ENCODE peak calls at places on chromosomes 7 and 10, in eight cellular contexts. R is cardiac muscle cell; T is colonic mucosa; G is NCI-H1092; K is NCI-H460; E is lung; P is CD8-positive, alpha-beta memory T cell; B is LHCN-M2. U is an unnamed sample.

GRCh38 chr7:116786791-116787443 is 75.5 kb upstream of the CAPZA2 start:
- DNase-seq in R (peak), T (no peak), G (no peak), K (peak), E (no peak), P (no peak), B (peak), U (no peak)

GRCh38 chr10:11881477-11882417 is 58.6 kb downstream of the PROSER2 start:
- DNase-seq in R (no peak), T (no peak), G (no peak), K (no peak), E (no peak), P (no peak), B (no peak), U (peak)

GRCh38 chr10:74097776-74098175 is 52.9 kb downstream of the AP3M1 start:
- DNase-seq in R (no peak), T (no peak), G (no peak), K (no peak), E (no peak), P (no peak), B (no peak), U (peak)

GRCh38 chr7:141072548-141073172 is 1.2 kb upstream of the TMEM178B start:
- DNase-seq in R (peak), T (no peak), G (peak), K (peak), E (no peak), P (no peak), B (peak), U (peak)

GRCh38 chr7:98869374-98870070 is at the start of gene TMEM130:
- DNase-seq in R (no peak), T (no peak), G (no peak), K (no peak), E (no peak), P (no peak), B (no peak), U (no peak)

GRCh38 chr7:129926618-129927017 is 26.1 kb downstream of the UBE2H start:
- DNase-seq in R (no peak), T (no peak), G (no peak), K (no peak), E (no peak), P (no peak), B (no peak), U (no peak)

GRCh38 chr10:24396396-24396795 is 187.5 kb downstream of the KIAA1217 start:
- DNase-seq in R (peak), T (no peak), G (no peak), K (no peak), E (no peak), P (no peak), B (no peak), U (no peak)

GRCh38 chr7:136018104-136018503 is 40.9 kb upstream of the MTPN start:
- DNase-seq in R (peak), T (no peak), G (no peak), K (no peak), E (no peak), P (no peak), B (peak), U (no peak)

GRCh38 chr7:81672872-81673271 is 97.0 kb downstream of the HGF start:
- DNase-seq in R (no peak), T (no peak), G (no peak), K (no peak), E (no peak), P (no peak), B (no peak), U (no peak)

GRCh38 chr7:143373255-143373794 is 7.8 kb upstream of the ZYX start:
- DNase-seq in R (no peak), T (no peak), G (no peak), K (no peak), E (no peak), P (no peak), B (no peak), U (no peak)

GRCh38 chr10:31490858-31491504 is 172.0 kb downstream of the ZEB1 start:
- DNase-seq in R (peak), T (no peak), G (no peak), K (peak), E (no peak), P (no peak), B (peak), U (no peak)

GRCh38 chr10:103660364-103661197 is 167.1 kb downstream of the NEURL1 start:
- DNase-seq in R (peak), T (no peak), G (no peak), K (no peak), E (no peak), P (no peak), B (peak), U (no peak)

GRCh38 chr7:130223646-130224045 is 16.0 kb downstream of the SSMEM1 start:
- DNase-seq in R (no peak), T (no peak), G (no peak), K (no peak), E (no peak), P (no peak), B (no peak), U (no peak)

GRCh38 chr7:95324396-95324795 is at the start of gene PON1:
- DNase-seq in R (no peak), T (no peak), G (no peak), K (no peak), E (no peak), P (peak), B (no peak), U (no peak)

GRCh38 chr10:248307-248706 is 113.1 kb downstream of the ZMYND11 start:
- DNase-seq in R (no peak), T (no peak), G (no peak), K (no peak), E (no peak), P (peak), B (no peak), U (no peak)

GRCh38 chr10:62019013-62019684 is 117.7 kb downstream of the ARID5B start:
- DNase-seq in R (peak), T (no peak), G (no peak), K (no peak), E (no peak), P (no peak), B (no peak), U (no peak)

GRCh38 chr7:106552645-106553445 is 108.1 kb downstream of the CCDC71L start:
- DNase-seq in R (no peak), T (no peak), G (no peak), K (no peak), E (no peak), P (no peak), B (no peak), U (no peak)

GRCh38 chr7:98618786-98619185 is 1.7 kb downstream of the NPTX2 start:
- DNase-seq in R (no peak), T (no peak), G (no peak), K (no peak), E (no peak), P (no peak), B (peak), U (no peak)

GRCh38 chr7:155506854-155507337 is 39.5 kb downstream of the CNPY1 start:
- DNase-seq in R (peak), T (no peak), G (no peak), K (peak), E (no peak), P (no peak), B (no peak), U (no peak)

GRCh38 chr7:18770852-18771251 is 275.3 kb downstream of the HDAC9 start:
- DNase-seq in R (peak), T (no peak), G (no peak), K (no peak), E (no peak), P (no peak), B (peak), U (no peak)

GRCh38 chr7:107856806-107857540 is 34.0 kb upstream of the DLD start:
- DNase-seq in R (no peak), T (peak), G (no peak), K (no peak), E (no peak), P (no peak), B (peak), U (no peak)

GRCh38 chr7:1169409-1170368 is 9.7 kb upstream of the ZFAND2A start:
- DNase-seq in R (peak), T (peak), G (no peak), K (no peak), E (peak), P (peak), B (peak), U (peak)

GRCh38 chr7:55366461-55367138 is 1.5 kb downstream of the LANCL2 start:
- DNase-seq in R (peak), T (peak), G (no peak), K (no peak), E (no peak), P (no peak), B (peak), U (peak)

GRCh38 chr7:12896316-12896715 is 208.9 kb downstream of the ARL4A start:
- DNase-seq in R (no peak), T (no peak), G (no peak), K (no peak), E (no peak), P (no peak), B (no peak), U (no peak)

GRCh38 chr10:114932225-114932624 is 5.8 kb upstream of the TRUB1 start:
- DNase-seq in R (no peak), T (no peak), G (no peak), K (no peak), E (no peak), P (no peak), B (no peak), U (no peak)

GRCh38 chr10:34467902-34468301 is 347.2 kb downstream of the PARD3 start:
- DNase-seq in R (no peak), T (no peak), G (no peak), K (no peak), E (no peak), P (no peak), B (no peak), U (no peak)

GRCh38 chr10:117240730-117241529 is at the start of gene SLC18A2:
- DNase-seq in R (no peak), T (no peak), G (no peak), K (no peak), E (no peak), P (no peak), B (no peak), U (no peak)

GRCh38 chr10:57723305-57723704 is 544.4 kb downstream of the IPMK start:
- DNase-seq in R (no peak), T (no peak), G (no peak), K (no peak), E (no peak), P (no peak), B (no peak), U (no peak)

GRCh38 chr7:31747553-31747952 is 60.5 kb downstream of the PPP1R17 start:
- DNase-seq in R (no peak), T (peak), G (no peak), K (no peak), E (no peak), P (no peak), B (no peak), U (no peak)

GRCh38 chr10:131561897-131562296 is 250.4 kb upstream of the TCERG1L start:
- DNase-seq in R (no peak), T (no peak), G (no peak), K (no peak), E (no peak), P (no peak), B (no peak), U (no peak)

GRCh38 chr10:110901954-110902819 is 16.8 kb downstream of the BBIP1 start:
- DNase-seq in R (peak), T (no peak), G (no peak), K (peak), E (no peak), P (no peak), B (peak), U (peak)

GRCh38 chr10:43963793-43964425 is 315.2 kb upstream of the ZNF32 start:
- DNase-seq in R (no peak), T (no peak), G (no peak), K (no peak), E (peak), P (no peak), B (no peak), U (no peak)

GRCh38 chr10:117762819-117763172 is 220.2 kb downstream of the EMX2 start:
- DNase-seq in R (peak), T (no peak), G (no peak), K (peak), E (no peak), P (no peak), B (no peak), U (no peak)

GRCh38 chr10:35640474-35640873 is 1.6 kb downstream of the FZD8 start:
- DNase-seq in R (peak), T (peak), G (peak), K (peak), E (peak), P (no peak), B (peak), U (peak)

GRCh38 chr7:50749908-50750307 is 32.8 kb downstream of the GRB10 start:
- DNase-seq in R (no peak), T (no peak), G (no peak), K (no peak), E (no peak), P (no peak), B (no peak), U (no peak)

GRCh38 chr7:138524259-138524658 is 64.2 kb downstream of the TRIM24 start:
- DNase-seq in R (no peak), T (no peak), G (no peak), K (no peak), E (no peak), P (no peak), B (no peak), U (no peak)

GRCh38 chr10:6213908-6214307 is 11.2 kb downstream of the PFKFB3 start:
- DNase-seq in R (no peak), T (no peak), G (no peak), K (no peak), E (no peak), P (no peak), B (no peak), U (no peak)

U was measured in A549.